ENCODE peak calls at places on chromosomes 5 and 9, in four cellular contexts. G is H9, X is IMR-90, L is adipocyte. E is an unnamed sample.

GRCh38 chr5:140855772-140856674 is at the start of gene PCDHA10:
- DNase-seq in G (peak; percentile 60), X (no peak), L (no peak), E (peak; percentile 41)

GRCh38 chr5:113387844-113388243 is 46.9 kb downstream of the TSSK1B start:
- DNase-seq in G (no peak), X (no peak), L (no peak), E (no peak)

GRCh38 chr9:74570879-74571512 is 73.9 kb downstream of the RORB start:
- DNase-seq in G (no peak), X (peak; percentile 40), L (peak; percentile 77), E (peak; percentile 50)

GRCh38 chr9:124754289-124754688 is 16.8 kb downstream of the NR6A1 start:
- DNase-seq in G (no peak), X (peak; percentile 55), L (peak; percentile 72), E (peak; percentile 48)

GRCh38 chr5:130536726-130537125 is 628.3 kb downstream of the HINT1 start:
- DNase-seq in G (no peak), X (no peak), L (no peak), E (no peak)

GRCh38 chr9:11338130-11338529 is 725.3 kb upstream of the PTPRD start:
- DNase-seq in G (no peak), X (no peak), L (no peak), E (no peak)

GRCh38 chr9:93964685-93965084 is 9.5 kb upstream of the BARX1 start:
- DNase-seq in G (no peak), X (no peak), L (no peak), E (no peak)

GRCh38 chr9:97934321-97935115 is 3.5 kb downstream of the HEMGN start:
- DNase-seq in G (no peak), X (no peak), L (no peak), E (peak; percentile 10)

GRCh38 chr5:16815432-16815831 is 120.7 kb downstream of the MYO10 start:
- DNase-seq in G (no peak), X (no peak), L (no peak), E (no peak)

GRCh38 chr9:75658301-75658919 is 232.1 kb upstream of the PCSK5 start:
- DNase-seq in G (no peak), X (peak; percentile 45), L (peak; percentile 48), E (no peak)

GRCh38 chr9:5557606-5558587 is 47.6 kb downstream of the PDCD1LG2 start:
- DNase-seq in G (no peak), X (no peak), L (no peak), E (no peak)
- H3K9ac ChIP-seq in G (no peak overlapping the region), X (no peak overlapping the region), L (no peak overlapping the region), E (no peak overlapping the region)

GRCh38 chr9:33140406-33141360 is 26.5 kb downstream of the B4GALT1 start:
- DNase-seq in G (no peak), X (no peak), L (no peak), E (no peak)

GRCh38 chr9:33137781-33138264 is 29.3 kb downstream of the B4GALT1 start:
- DNase-seq in G (no peak), X (no peak), L (no peak), E (no peak)

GRCh38 chr9:33137271-33137670 is 29.9 kb downstream of the B4GALT1 start:
- DNase-seq in G (no peak), X (no peak), L (no peak), E (no peak)

GRCh38 chr9:33138768-33139167 is 28.4 kb downstream of the B4GALT1 start:
- DNase-seq in G (no peak), X (no peak), L (no peak), E (no peak)

DNA sequence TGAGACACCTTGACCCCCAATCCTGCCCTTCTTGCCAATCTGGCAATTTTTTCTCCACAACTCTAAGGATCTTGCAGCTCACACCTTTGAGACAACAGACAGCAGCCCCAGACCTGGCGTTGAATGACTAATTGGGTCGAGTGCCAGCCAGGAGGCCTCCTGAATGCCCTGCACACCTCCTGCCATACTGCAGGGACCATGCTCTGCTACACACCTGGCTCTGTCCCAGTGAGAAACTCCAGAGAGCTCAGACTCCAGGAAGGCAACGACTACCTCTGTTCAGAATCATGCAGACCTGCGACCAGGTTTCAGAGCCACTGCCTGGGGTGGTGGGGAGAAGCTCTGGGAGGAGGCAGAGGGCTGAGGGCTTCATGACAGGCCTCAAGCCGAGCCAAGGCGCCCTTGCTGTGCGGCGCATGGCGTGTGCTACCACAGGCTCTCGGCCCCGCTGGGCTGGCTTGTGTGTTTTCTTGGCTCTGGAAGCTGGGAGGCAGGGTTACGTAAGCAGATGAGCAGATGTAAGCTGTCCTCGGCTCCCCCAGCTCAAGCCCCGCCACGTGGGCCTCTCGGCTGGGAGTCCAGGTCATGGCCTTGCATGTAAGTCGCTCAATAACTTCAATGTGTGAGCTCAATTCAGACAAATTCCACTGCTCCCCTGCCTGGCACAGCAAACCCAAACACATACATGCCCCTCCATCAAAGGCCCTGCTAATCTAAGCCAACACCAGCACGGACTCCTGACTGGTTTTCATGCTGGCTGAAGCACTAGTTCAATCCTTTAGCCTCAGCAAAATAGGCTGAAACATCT is 27.5 kb downstream of the B4GALT1 start:
- DNase-seq in G (no peak), X (peak; percentile 96), L (peak; percentile 78), E (peak; percentile 88)
- H3K9ac ChIP-seq in G (no peak overlapping the region), X (peak overlapping the region; percentile 9), L (peak overlapping the region; percentile 35), E (peak overlapping the region; percentile 69)

DNA sequence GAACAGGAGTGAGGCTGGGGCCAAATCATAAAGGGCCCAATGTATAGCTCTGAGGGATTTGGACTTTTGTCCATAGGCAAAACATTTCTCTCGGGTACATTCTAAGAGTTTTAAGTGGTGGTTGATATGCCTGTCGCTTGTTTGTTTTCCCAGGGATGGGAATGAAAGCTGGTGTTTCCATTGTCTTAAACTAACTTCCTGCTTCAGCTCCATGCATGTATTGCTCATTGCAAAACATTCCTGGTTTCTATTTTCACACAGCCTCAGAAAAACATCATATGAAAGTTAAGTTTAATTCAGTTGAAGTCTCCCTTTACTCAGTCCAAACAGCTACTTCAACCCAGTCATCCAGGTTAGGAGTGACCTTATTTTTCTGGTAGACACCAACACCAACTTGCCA is 235.0 kb downstream of the ACTL7B start:
- DNase-seq in G (no peak), X (no peak), L (peak; percentile 42), E (peak; percentile 43)
- H3K9ac ChIP-seq in G (no peak overlapping the region), X (no peak overlapping the region), L (no peak overlapping the region), E (no peak overlapping the region)

GRCh38 chr5:14242871-14243383 is 99.8 kb downstream of the TRIO start:
- DNase-seq in G (no peak), X (no peak), L (no peak), E (no peak)

GRCh38 chr5:14246350-14247053 is 103.4 kb downstream of the TRIO start:
- DNase-seq in G (no peak), X (no peak), L (no peak), E (no peak)

GRCh38 chr5:14243768-14244167 is 100.6 kb downstream of the TRIO start:
- DNase-seq in G (no peak), X (no peak), L (no peak), E (peak; percentile 30)

GRCh38 chr5:14245526-14245925 is 102.4 kb downstream of the TRIO start:
- DNase-seq in G (no peak), X (no peak), L (no peak), E (no peak)

GRCh38 chr5:14244721-14245518 is 101.8 kb downstream of the TRIO start:
- DNase-seq in G (no peak), X (peak; percentile 76), L (peak; percentile 65), E (no peak)
- H3K9ac ChIP-seq in G (no peak overlapping the region), X (no peak overlapping the region), L (no peak overlapping the region), E (no peak overlapping the region)

GRCh38 chr9:109028457-109028856 is 15.2 kb upstream of the CTNNAL1 start:
- DNase-seq in G (no peak), X (no peak), L (no peak), E (no peak)

GRCh38 chr9:109030426-109030825 is 17.1 kb upstream of the CTNNAL1 start:
- DNase-seq in G (no peak), X (no peak), L (no peak), E (no peak)

GRCh38 chr9:109027176-109027575 is 13.9 kb upstream of the CTNNAL1 start:
- DNase-seq in G (no peak), X (peak; percentile 14), L (peak; percentile 36), E (no peak)

GRCh38 chr9:109022909-109023308 is 9.6 kb upstream of the CTNNAL1 start:
- DNase-seq in G (no peak), X (no peak), L (peak; percentile 37), E (no peak)

DNA sequence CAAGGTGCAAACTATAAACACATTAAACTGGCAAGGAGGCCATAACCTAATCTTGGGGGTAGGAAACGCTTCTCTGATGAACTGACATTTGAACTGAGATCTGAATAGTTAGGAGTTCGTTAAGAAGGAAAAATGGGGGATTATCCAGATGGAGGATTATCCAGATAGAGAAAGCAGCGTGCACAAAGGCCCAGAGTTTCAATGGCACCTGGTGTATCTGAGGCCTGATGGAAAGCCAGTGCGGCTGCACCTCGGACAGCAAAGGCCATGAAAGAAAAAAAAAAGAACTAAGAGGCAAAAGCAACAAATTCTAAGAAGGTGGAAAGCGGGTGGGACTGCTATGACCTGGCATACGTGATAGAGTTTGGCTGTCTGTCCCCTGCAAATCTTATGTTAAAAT is 13.0 kb upstream of the CTNNAL1 start:
- DNase-seq in G (no peak), X (no peak), L (no peak), E (no peak)
- H3K9ac ChIP-seq in G (no peak overlapping the region), X (no peak overlapping the region), L (no peak overlapping the region), E (no peak overlapping the region)

GRCh38 chr9:136527131-136527530 is 18.7 kb downstream of the NOTCH1 start:
- DNase-seq in G (no peak), X (no peak), L (no peak), E (no peak)
- H3K9ac ChIP-seq in G (no peak overlapping the region), X (no peak overlapping the region), L (no peak overlapping the region), E (no peak overlapping the region)